ENCODE peak calls at places on chromosomes 13 and 19, in five cellular contexts. V is PC-3, E is BJ, N is astrocyte, O is AG04450. Z is an unnamed sample.

GRCh38 chr19:41325947-41326706 is 16.2 kb downstream of the CCDC97 start:
- DNase-seq in V (peak), E (peak), O (no peak), N (peak), Z (no peak)

GRCh38 chr13:75691183-75691582 is 55.1 kb downstream of the LMO7 start:
- DNase-seq in V (peak), O (no peak), E (no peak), N (no peak), Z (no peak)

GRCh38 chr19:43774103-43774939 is 6.5 kb downstream of the KCNN4 start:
- DNase-seq in V (no peak), N (peak), O (no peak), E (no peak), Z (no peak)

GRCh38 chr13:109275848-109276247 is 510.5 kb downstream of the IRS2 start:
- DNase-seq in N (no peak), V (no peak), E (no peak), O (no peak), Z (no peak)

GRCh38 chr19:30695171-30695875 is 323.1 kb downstream of the ZNF536 start:
- DNase-seq in O (no peak), E (no peak), V (no peak), N (no peak), Z (no peak)

GRCh38 chr19:46946090-46946489 is 73.5 kb upstream of the NPAS1 start:
- DNase-seq in O (no peak), V (no peak), N (no peak), E (no peak), Z (no peak)

GRCh38 chr13:73421310-73421912 is 362.6 kb downstream of the KLF5 start:
- DNase-seq in O (no peak), V (peak), N (peak), E (no peak), Z (peak)

GRCh38 chr19:1397838-1398237 is 3.5 kb downstream of the GAMT start:
- DNase-seq in N (no peak), E (no peak), O (no peak), V (no peak), Z (no peak)

GRCh38 chr19:15181394-15181793 is 19.4 kb downstream of the NOTCH3 start:
- DNase-seq in O (no peak), E (no peak), N (no peak), V (no peak), Z (no peak)

GRCh38 chr13:101523154-101523669 is 70.7 kb downstream of the ITGBL1 start:
- DNase-seq in N (no peak), O (no peak), V (no peak), E (no peak), Z (no peak)

GRCh38 chr13:39578821-39579291 is 24.1 kb downstream of the LHFPL6 start:
- DNase-seq in V (no peak), N (no peak), E (no peak), O (no peak), Z (no peak)

GRCh38 chr13:101529419-101529818 is 76.9 kb downstream of the ITGBL1 start:
- DNase-seq in N (peak), V (no peak), O (peak), E (peak), Z (peak)

GRCh38 chr13:81487151-81487550 is 1146.2 kb upstream of the SPRY2 start:
- DNase-seq in V (peak), E (no peak), N (no peak), O (no peak), Z (no peak)

GRCh38 chr19:4688587-4688986 is 18.4 kb upstream of the MYDGF start:
- DNase-seq in E (no peak), N (no peak), O (no peak), V (no peak), Z (no peak)

GRCh38 chr19:38250821-38251563 is 5.2 kb downstream of the PPP1R14A start:
- DNase-seq in V (no peak), N (no peak), E (no peak), O (no peak), Z (no peak)

GRCh38 chr13:90717451-90717936 is 630.0 kb upstream of the MIR17HG start:
- DNase-seq in V (peak), E (peak), N (peak), O (no peak), Z (peak)

GRCh38 chr13:44465318-44465717 is 91.7 kb downstream of the SERP2 start:
- DNase-seq in V (peak), N (peak), E (peak), O (no peak), Z (no peak)

GRCh38 chr19:55382013-55382412 is 2.1 kb downstream of the TMEM238 start:
- DNase-seq in E (no peak), N (no peak), O (no peak), V (no peak), Z (no peak)

GRCh38 chr19:2491130-2491801 is 15.3 kb downstream of the GADD45B start:
- DNase-seq in V (peak), N (peak), E (no peak), O (no peak), Z (peak)

GRCh38 chr13:71242191-71242590 is 624.8 kb downstream of the DACH1 start:
- DNase-seq in N (peak), V (no peak), O (no peak), E (no peak), Z (no peak)

GRCh38 chr13:48532146-48532472 is 771 bp downstream of the RCBTB2 start:
- DNase-seq in O (peak), N (peak), E (peak), V (peak), Z (peak)

GRCh38 chr13:74134777-74135305 is 637 bp upstream of the KLF12 start:
- DNase-seq in V (peak), E (no peak), O (no peak), N (no peak), Z (no peak)

DNA sequence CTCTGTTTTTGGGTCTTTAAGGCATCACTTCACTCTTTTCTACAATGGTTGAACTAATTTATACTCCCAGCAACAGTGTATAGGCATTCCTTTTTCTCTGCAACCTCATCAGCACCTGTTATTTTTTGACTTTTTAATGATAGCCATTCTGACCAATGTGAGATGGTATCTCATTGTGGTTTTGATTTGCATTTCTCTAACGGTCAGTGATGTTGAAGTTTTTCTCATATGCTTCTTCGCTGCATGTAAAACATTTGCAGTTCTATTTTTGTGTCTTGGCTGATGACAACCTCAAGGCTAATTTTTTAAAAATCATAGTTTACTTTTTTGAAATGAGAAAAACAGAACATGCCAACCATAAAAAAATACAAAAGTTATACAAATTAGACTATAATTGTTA is 258.2 kb upstream of the EDNRB start:
- DNase-seq in O (no peak), E (no peak), V (no peak), N (no peak), Z (no peak)
- TF ChIP-seq CTCF in O (no peak), E (no peak), V (no peak), N (no peak), Z (no peak)

GRCh38 chr19:11383706-11384048 is 437 bp downstream of the EPOR start:
- DNase-seq in E (no peak), N (no peak), V (no peak), O (no peak), Z (no peak)
- H3K4me3 ChIP-seq in E (peak), N (no peak), V (peak), O (peak), Z (peak)

GRCh38 chr19:18419195-18419698 is at the start of gene SSBP4:
- DNase-seq in N (peak), E (no peak), O (no peak), V (peak), Z (no peak)
- TF ChIP-seq CTCF in N (no peak), E (no peak), O (peak), V (no peak), Z (no peak)

GRCh38 chr19:50568321-50569022 is at the start of gene LRRC4B:
- DNase-seq in E (no peak), N (no peak), V (no peak), O (no peak), Z (no peak)
- H3K4me3 ChIP-seq in E (no peak), N (no peak), V (no peak), O (no peak), Z (no peak)

GRCh38 chr13:36275190-36276002 is 22.2 kb downstream of the CCDC169 start:
- DNase-seq in V (peak), N (peak), E (no peak), O (peak), Z (no peak)
- TF ChIP-seq CTCF in V (peak), N (peak), E (peak), O (peak), Z (peak)

DNA sequence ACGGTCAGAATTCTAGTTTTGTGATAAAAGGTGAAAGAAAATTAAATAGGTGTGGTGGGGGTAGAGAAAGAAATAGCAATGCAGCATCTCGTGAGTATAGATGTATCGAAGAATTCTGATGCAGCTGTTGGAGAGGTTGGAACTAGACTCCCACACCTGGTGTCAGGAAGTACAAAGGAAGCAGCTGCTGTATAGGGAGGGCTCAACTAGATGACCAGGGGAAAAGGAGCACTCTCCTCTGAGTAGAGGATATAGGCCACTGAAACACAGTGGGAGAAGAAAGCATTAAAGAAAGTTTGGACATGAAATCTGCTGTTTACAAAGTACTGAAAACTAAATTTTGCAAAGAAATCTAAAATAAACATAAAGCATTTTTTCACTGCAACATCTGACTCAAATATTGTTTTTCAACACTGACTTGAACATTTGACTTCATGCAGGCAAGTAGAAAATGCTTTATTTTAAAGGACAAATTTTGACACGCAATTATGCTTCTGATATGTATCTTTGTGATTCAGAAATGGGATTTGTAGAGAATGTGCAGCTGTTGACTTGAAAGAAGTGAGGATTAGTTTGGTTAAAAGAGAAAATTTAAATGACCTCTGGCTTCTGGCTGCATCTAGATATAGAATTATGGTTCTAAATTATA is 82.2 kb downstream of the MIPEP start:
- DNase-seq in V (no peak), E (no peak), N (no peak), O (no peak), Z (no peak)
- H3K4me3 ChIP-seq in V (no peak), E (no peak), N (no peak), O (no peak), Z (no peak)

DNA sequence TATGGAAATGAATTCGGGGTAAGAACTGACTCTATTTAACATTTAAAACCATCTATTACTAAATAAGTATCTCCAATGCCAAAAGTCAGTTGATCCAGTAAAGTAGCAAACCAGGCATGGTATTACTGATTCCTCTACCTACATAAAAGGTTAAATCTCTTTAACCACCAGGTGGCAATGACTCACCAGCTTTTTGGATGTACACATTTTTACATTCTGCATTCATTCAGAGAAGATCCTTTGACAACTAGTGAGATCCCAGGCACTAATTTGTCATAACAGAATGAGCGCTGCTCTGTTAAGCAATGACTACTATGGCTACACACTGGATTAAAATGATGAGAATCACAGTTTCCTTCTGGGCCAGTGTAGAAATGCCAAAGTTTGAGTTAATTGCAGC is 329.8 kb upstream of the GPC6 start:
- DNase-seq in O (no peak), N (peak), E (no peak), V (peak), Z (peak)
- TF ChIP-seq CTCF in O (peak), N (no peak), E (no peak), V (peak), Z (peak)